ENCODE peak calls at places on chromosomes 4 and X, in seven cellular contexts. V is posterior cingulate gyrus; W is stimulated activated CD8-positive, alpha-beta memory T cell treated with anti-CD3 and anti-CD28 coated beads, Interleukin-15, amount 100 ng/mL, for 4 hours; T is A549; C is caudate nucleus; U is GM04503; A is GOT3. K is an unnamed sample.

GRCh38 chrX:111641969-111642368 is 39.0 kb upstream of the ALG13 start:
- DNase-seq in C (no peak), T (no peak), U (no peak), A (no peak), V (no peak), W (no peak), K (no peak)

GRCh38 chrX:68658530-68658929 is 11.1 kb downstream of the STARD8 start:
- DNase-seq in W (no peak), A (no peak), V (no peak), T (no peak), U (no peak), C (no peak), K (no peak)

GRCh38 chr4:5009796-5010195 is 9.5 kb downstream of the CYTL1 start:
- DNase-seq in W (no peak), C (no peak), A (no peak), T (no peak), V (no peak), U (no peak), K (no peak)

GRCh38 chr4:54217642-54218486 is 11.2 kb upstream of the PDGFRA start:
- DNase-seq in V (no peak), C (peak), W (no peak), T (peak), A (peak), U (no peak), K (no peak)

GRCh38 chrX:57156397-57157049 is 19.3 kb upstream of the SPIN2A start:
- DNase-seq in U (no peak), T (peak), V (no peak), W (no peak), A (no peak), C (no peak), K (no peak)

GRCh38 chrX:130702867-130703707 is 199.9 kb downstream of the ENOX2 start:
- DNase-seq in W (no peak), U (peak), C (no peak), V (no peak), A (no peak), T (no peak), K (no peak)

GRCh38 chrX:19627081-19627480 is 111.8 kb upstream of the MAP3K15 start:
- DNase-seq in W (no peak), V (peak), C (peak), U (no peak), T (no peak), A (no peak), K (no peak)

GRCh38 chr4:99087887-99088484 is 602 bp downstream of the ADH5 start:
- DNase-seq in C (peak), T (peak), V (no peak), U (peak), W (no peak), A (no peak), K (peak)

GRCh38 chrX:133980832-133981588 is 4.4 kb downstream of the GPC3 start:
- DNase-seq in A (no peak), U (no peak), W (no peak), C (no peak), T (no peak), V (no peak), K (no peak)

GRCh38 chr4:113618205-113618604 is 143.3 kb downstream of the CAMK2D start:
- DNase-seq in U (no peak), C (no peak), V (no peak), T (no peak), A (no peak), W (no peak), K (no peak)

GRCh38 chrX:101206471-101206870 is 13.1 kb upstream of the DRP2 start:
- DNase-seq in W (no peak), V (no peak), C (no peak), A (no peak), U (no peak), T (peak), K (no peak)

GRCh38 chrX:136907626-136908025 is 27.1 kb upstream of the RBMX start:
- DNase-seq in U (no peak), V (no peak), C (no peak), T (no peak), W (no peak), A (no peak), K (no peak)

GRCh38 chr4:3431446-3431993 is 10.2 kb upstream of the HGFAC start:
- DNase-seq in W (no peak), V (no peak), T (no peak), A (no peak), C (no peak), U (no peak), K (no peak)

GRCh38 chrX:140151316-140151715 is 186.0 kb upstream of the CXorf66 start:
- DNase-seq in A (no peak), T (no peak), C (no peak), U (no peak), V (no peak), W (no peak), K (no peak)

GRCh38 chr4:152072001-152072485 is 311.2 kb upstream of the GATB start:
- DNase-seq in C (no peak), T (no peak), U (no peak), A (no peak), V (no peak), W (no peak), K (no peak)

GRCh38 chr4:77158487-77158861 is 1.5 kb downstream of the CCNG2 start:
- DNase-seq in A (no peak), V (no peak), W (no peak), U (no peak), T (no peak), C (no peak), K (no peak)

GRCh38 chrX:20118065-20118824 is 1.5 kb upstream of the MAP7D2 start:
- DNase-seq in A (no peak), V (no peak), W (no peak), T (peak), C (no peak), U (no peak), K (no peak)

GRCh38 chr4:156977435-156978160 is 6.0 kb upstream of the PDGFC start:
- DNase-seq in U (peak), V (no peak), A (no peak), C (no peak), T (no peak), W (no peak), K (no peak)

GRCh38 chr4:34309356-34309900 is 1934.9 kb downstream of the ARAP2 start:
- DNase-seq in A (no peak), W (no peak), V (no peak), U (no peak), C (no peak), T (no peak), K (no peak)

GRCh38 chr4:169899295-169899694 is 126.9 kb downstream of the MFAP3L start:
- DNase-seq in T (no peak), W (no peak), U (no peak), A (no peak), V (no peak), C (no peak), K (no peak)

GRCh38 chrX:50756276-50756675 is 57.7 kb downstream of the SHROOM4 start:
- DNase-seq in C (no peak), T (no peak), U (no peak), A (no peak), W (no peak), V (no peak), K (no peak)

GRCh38 chr4:1249731-1250526 is 999 bp upstream of the CTBP1 start:
- DNase-seq in W (peak), A (no peak), T (no peak), U (no peak), V (no peak), C (no peak), K (no peak)

GRCh38 chr4:38114435-38114834 is 154.2 kb downstream of the PTTG2 start:
- DNase-seq in V (no peak), A (no peak), C (no peak), U (no peak), W (no peak), T (no peak), K (no peak)

GRCh38 chrX:45851434-45851991 is 650.8 kb upstream of the DIPK2B start:
- DNase-seq in V (no peak), T (peak), A (no peak), C (no peak), W (peak), U (no peak), K (peak)